ENCODE peak calls at places on chromosomes 16 and 17, in seven cellular contexts. L is heart right ventricle, K is DMS 273 treated with DMSO at 0.1 percent for 48 hours, M is NCI-H2081, S is M059J, D is gastrocnemius medialis, E is transverse colon. J is an unnamed sample.
A peak's percentile ranks its signal among the peaks of the same experiment; 100 is the strongest.

GRCh38 chr17:59001158-59001814 is 105.4 kb downstream of the TRIM37 start:
- DNase-seq in L (peak; percentile 54), K (no peak), M (no peak), S (peak; percentile 83), D (peak; percentile 22), E (peak; percentile 31), J (no peak)

GRCh38 chr16:27838536-27839175 is 224.9 kb downstream of the GSG1L start:
- DNase-seq in L (no peak), K (no peak), M (no peak), S (peak; percentile 58), D (no peak), E (no peak), J (no peak)

GRCh38 chr16:19850131-19850817 is 34.4 kb downstream of the GPRC5B start:
- DNase-seq in L (no peak), K (no peak), M (no peak), S (no peak), D (no peak), E (no peak), J (no peak)

GRCh38 chr16:11447272-11447671 is 102.0 kb downstream of the RMI2 start:
- DNase-seq in L (no peak), K (no peak), M (no peak), S (no peak), D (no peak), E (no peak), J (no peak)

GRCh38 chr16:30740364-30741251 is 7.6 kb upstream of the PHKG2 start:
- DNase-seq in L (peak; percentile 80), K (no peak), M (no peak), S (peak; percentile 91), D (peak; percentile 69), E (peak; percentile 92), J (no peak)

GRCh38 chr16:84937196-84937935 is 74.0 kb downstream of the ZDHHC7 start:
- DNase-seq in L (no peak), K (no peak), M (no peak), S (no peak), D (no peak), E (no peak), J (no peak)

GRCh38 chr16:5056347-5056746 is 9.4 kb downstream of the C16orf89 start:
- DNase-seq in L (no peak), K (no peak), M (no peak), S (no peak), D (no peak), E (peak; percentile 41), J (no peak)

GRCh38 chr17:10125761-10126553 is 72.4 kb downstream of the GAS7 start:
- DNase-seq in L (no peak), K (no peak), M (no peak), S (no peak), D (no peak), E (no peak), J (no peak)

GRCh38 chr16:83771306-83771942 is 36.4 kb upstream of the HSBP1 start:
- DNase-seq in L (peak; percentile 77), K (no peak), M (no peak), S (peak; percentile 15), D (no peak), E (no peak), J (no peak)

GRCh38 chr16:30637952-30638351 is 12.8 kb upstream of the PRR14 start:
- DNase-seq in L (no peak), K (peak; percentile 44), M (no peak), S (peak; percentile 72), D (no peak), E (no peak), J (no peak)

GRCh38 chr17:40095944-40096791 is 4.2 kb downstream of the NR1D1 start:
- DNase-seq in L (peak; percentile 70), K (no peak), M (no peak), S (no peak), D (no peak), E (peak; percentile 73), J (no peak)

GRCh38 chr17:62801553-62801952 is 6.6 kb downstream of the MARCHF10 start:
- DNase-seq in L (no peak), K (no peak), M (no peak), S (no peak), D (no peak), E (no peak), J (no peak)

GRCh38 chr16:89199241-89200123 is 855 bp downstream of the SLC22A31 start:
- DNase-seq in L (no peak), K (no peak), M (no peak), S (no peak), D (no peak), E (no peak), J (no peak)

GRCh38 chr17:42979511-42980273 is at the start of gene PTGES3L:
- DNase-seq in L (peak; percentile 67), K (peak; percentile 80), M (peak; percentile 83), S (peak; percentile 75), D (peak; percentile 78), E (peak; percentile 63), J (no peak)

GRCh38 chr17:962650-963049 is 16.9 kb downstream of the NXN start:
- DNase-seq in L (no peak), K (no peak), M (no peak), S (no peak), D (no peak), E (no peak), J (no peak)

GRCh38 chr17:7282752-7283321 is 1.3 kb downstream of the SLC2A4 start:
- DNase-seq in L (no peak), K (no peak), M (no peak), S (no peak), D (peak; percentile 69), E (no peak), J (no peak)

GRCh38 chr17:82917656-82918345 is 78.0 kb upstream of the ZNF750 start:
- DNase-seq in L (no peak), K (no peak), M (no peak), S (no peak), D (no peak), E (no peak), J (no peak)

GRCh38 chr17:49053171-49053829 is 56.1 kb downstream of the IGF2BP1 start:
- DNase-seq in L (no peak), K (no peak), M (no peak), S (no peak), D (no peak), E (peak; percentile 19), J (no peak)

GRCh38 chr16:50712568-50712914 is 19.1 kb downstream of the NOD2 start:
- DNase-seq in L (no peak), K (no peak), M (no peak), S (peak; percentile 61), D (no peak), E (no peak), J (no peak)

GRCh38 chr17:17073006-17073626 is 30.9 kb downstream of the MPRIP start:
- DNase-seq in L (no peak), K (no peak), M (no peak), S (no peak), D (no peak), E (no peak), J (no peak)

GRCh38 chr17:79135011-79135410 is 60.4 kb downstream of the ENGASE start:
- DNase-seq in L (no peak), K (no peak), M (no peak), S (no peak), D (no peak), E (no peak), J (no peak)

GRCh38 chr17:71284032-71284755 is 836.6 kb upstream of the SOX9 start:
- DNase-seq in L (no peak), K (no peak), M (no peak), S (no peak), D (no peak), E (no peak), J (no peak)

GRCh38 chr17:81590121-81590520 is 38.0 kb upstream of the FAAP100 start:
- DNase-seq in L (no peak), K (no peak), M (no peak), S (no peak), D (no peak), E (no peak), J (no peak)

GRCh38 chr17:50218071-50218759 is 16.8 kb upstream of the COL1A1 start:
- DNase-seq in L (no peak), K (no peak), M (no peak), S (no peak), D (no peak), E (no peak), J (no peak)

GRCh38 chr17:58529275-58529674 is 14.8 kb upstream of the MTMR4 start:
- DNase-seq in L (no peak), K (no peak), M (no peak), S (no peak), D (no peak), E (no peak), J (no peak)

GRCh38 chr16:9139965-9140364 is 48.5 kb downstream of the HAPSTR1 start:
- DNase-seq in L (no peak), K (peak; percentile 45), M (no peak), S (peak; percentile 55), D (no peak), E (no peak), J (no peak)

GRCh38 chr16:85680352-85680944 is 8.3 kb downstream of the GINS2 start:
- DNase-seq in L (no peak), K (no peak), M (no peak), S (no peak), D (no peak), E (no peak), J (no peak)